ENCODE peak calls at places on chromosomes 12 and 14, in six cellular contexts. T is PC-3, S is body of pancreas, O is GM06990, Y is fibroblast of mammary gland, D is mammary epithelial cell. L is an unnamed sample.

GRCh38 chr12:13428538-13429265 is 232.2 kb downstream of the EMP1 start:
- DNase-seq in S (no peak), Y (peak), O (no peak), D (no peak), T (no peak), L (no peak)

GRCh38 chr12:9636150-9636549 is 28.4 kb upstream of the KLRB1 start:
- DNase-seq in O (no peak), D (no peak), Y (no peak), S (no peak), T (no peak), L (no peak)

GRCh38 chr12:9634177-9634803 is 26.6 kb upstream of the KLRB1 start:
- DNase-seq in O (peak), S (peak), Y (peak), D (peak), T (peak), L (peak)

GRCh38 chr14:32826404-32827082 is 112.1 kb upstream of the NPAS3 start:
- DNase-seq in D (no peak), S (no peak), Y (peak), T (peak), O (no peak), L (no peak)

GRCh38 chr14:80948291-80948690 is 6.8 kb upstream of the CEP128 start:
- DNase-seq in Y (no peak), O (no peak), D (no peak), S (no peak), T (no peak), L (no peak)

GRCh38 chr12:70449074-70449757 is 83.1 kb downstream of the KCNMB4 start:
- DNase-seq in O (no peak), Y (peak), T (peak), D (peak), S (no peak), L (no peak)

GRCh38 chr12:44227601-44228000 is 391.7 kb downstream of the TMEM117 start:
- DNase-seq in S (no peak), T (no peak), D (no peak), O (no peak), Y (peak), L (no peak)

GRCh38 chr14:106606936-106607335 is 1080.6 kb downstream of the TMEM121 start:
- DNase-seq in Y (no peak), T (no peak), O (no peak), D (no peak), S (no peak), L (no peak)

GRCh38 chr12:76901628-76902386 is 23.0 kb upstream of the CSRP2 start:
- DNase-seq in T (no peak), O (no peak), Y (no peak), S (no peak), D (no peak), L (no peak)

GRCh38 chr12:112409906-112410244 is 470 bp upstream of the RPL6 start:
- DNase-seq in O (no peak), Y (no peak), D (no peak), T (no peak), S (no peak), L (no peak)

GRCh38 chr12:112406519-112407488 is 2.6 kb downstream of the RPL6 start:
- DNase-seq in Y (no peak), D (no peak), O (no peak), S (no peak), T (no peak), L (no peak)

GRCh38 chr12:112413846-112414625 is 4.6 kb upstream of the RPL6 start:
- DNase-seq in O (no peak), D (no peak), T (no peak), S (no peak), Y (no peak), L (no peak)

GRCh38 chr12:112409064-112409905 is at the start of gene RPL6:
- DNase-seq in S (peak), O (peak), T (peak), Y (peak), D (peak), L (peak)

DNA sequence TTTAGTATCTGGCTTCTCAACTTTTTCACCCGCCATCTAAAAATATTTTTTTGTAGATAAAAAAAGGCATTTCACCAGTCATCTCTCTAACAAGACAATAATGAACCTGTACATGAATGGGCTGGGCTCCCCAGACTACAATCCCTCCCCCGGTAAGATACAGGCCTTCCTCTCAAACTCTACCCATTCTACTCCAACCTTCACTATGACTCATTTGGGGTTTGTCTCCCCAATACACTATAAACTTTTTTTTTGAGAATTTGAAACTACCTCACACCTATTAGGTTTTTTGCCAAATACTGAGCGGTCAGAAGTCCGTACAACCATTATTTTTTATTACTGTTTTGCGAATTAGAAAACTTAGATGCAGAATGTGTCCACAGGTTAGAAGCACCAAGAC is 784 bp downstream of the RPL6 start:
- DNase-seq in O (no peak), T (no peak), S (no peak), D (peak), Y (no peak), L (no peak)
- TF ChIP-seq CTCF in O (no peak), T (no peak), S (no peak), D (no peak), Y (no peak), L (no peak)

GRCh38 chr14:20657216-20658211 is 16.0 kb upstream of the OR6S1 start:
- DNase-seq in S (no peak), O (no peak), Y (peak), D (peak), T (peak), L (no peak)
- TF ChIP-seq CTCF in S (no peak), O (peak), Y (peak), D (peak), T (peak), L (peak)

GRCh38 chr12:89212339-89212771 is 139.9 kb downstream of the DUSP6 start:
- DNase-seq in O (no peak), T (peak), D (no peak), S (peak), Y (peak), L (no peak)

GRCh38 chr12:89208661-89209096 is 143.6 kb downstream of the DUSP6 start:
- DNase-seq in Y (peak), S (no peak), T (no peak), O (no peak), D (no peak), L (no peak)

GRCh38 chr12:89211456-89211855 is 140.8 kb downstream of the DUSP6 start:
- DNase-seq in S (no peak), O (no peak), Y (peak), T (peak), D (peak), L (no peak)

GRCh38 chr12:89213139-89213538 is 139.2 kb downstream of the DUSP6 start:
- DNase-seq in T (no peak), D (no peak), S (no peak), O (no peak), Y (no peak), L (no peak)

DNA sequence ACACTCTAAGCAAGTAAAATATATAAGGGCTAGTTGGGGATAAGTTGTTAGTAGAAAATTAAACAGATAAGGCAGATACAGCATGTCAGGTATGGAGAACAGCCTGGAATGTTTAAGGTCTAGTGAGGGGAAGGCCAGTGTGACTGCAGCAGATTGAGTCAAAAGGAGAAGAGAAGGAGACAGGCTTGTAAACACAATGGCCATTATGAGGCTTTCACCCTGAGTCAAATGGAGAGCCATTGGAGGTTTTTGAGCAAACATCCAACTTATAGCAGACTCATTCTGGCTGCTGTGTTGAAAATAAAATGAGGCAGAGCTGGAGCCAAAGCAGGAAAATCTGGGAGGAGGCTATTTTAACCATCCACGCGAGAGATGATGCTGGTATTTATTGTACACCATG is 142.0 kb downstream of the DUSP6 start:
- DNase-seq in D (no peak), O (no peak), T (no peak), S (no peak), Y (no peak), L (no peak)
- TF ChIP-seq CTCF in D (no peak), O (no peak), T (no peak), S (no peak), Y (no peak), L (no peak)

DNA sequence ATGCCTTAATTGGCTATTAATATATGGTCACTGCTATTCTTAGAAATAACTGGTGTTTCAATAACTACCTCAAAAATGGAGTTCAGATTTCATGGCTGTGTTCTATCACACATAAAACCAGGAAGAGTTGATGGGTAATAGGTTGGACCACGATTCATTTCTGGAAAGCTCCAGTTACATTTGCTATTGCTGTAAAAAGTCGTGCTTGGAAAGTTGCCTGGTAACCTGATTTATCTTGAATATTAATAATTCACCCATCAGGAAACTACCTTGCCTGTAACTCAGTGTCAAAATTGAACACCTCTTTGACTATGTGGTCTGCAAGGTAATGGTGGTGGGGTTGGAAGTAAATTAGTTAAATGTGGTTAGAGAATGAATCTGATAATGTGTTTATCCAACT is 104.7 kb upstream of the IFNG-AS1 start:
- DNase-seq in S (no peak), D (no peak), O (no peak), T (no peak), Y (no peak), L (no peak)
- TF ChIP-seq CTCF in S (no peak), D (no peak), O (no peak), T (no peak), Y (no peak), L (no peak)

GRCh38 chr12:124682425-124683329 is 115.3 kb upstream of the NCOR2 start:
- DNase-seq in D (no peak), Y (no peak), S (no peak), O (no peak), T (no peak), L (no peak)

GRCh38 chr12:124681779-124682391 is 114.5 kb upstream of the NCOR2 start:
- DNase-seq in S (no peak), T (peak), O (no peak), Y (peak), D (peak), L (no peak)

GRCh38 chr12:124679533-124680371 is 112.3 kb upstream of the NCOR2 start:
- DNase-seq in S (peak), T (peak), D (no peak), O (no peak), Y (no peak), L (no peak)

GRCh38 chr12:124679047-124679446 is 111.6 kb upstream of the NCOR2 start:
- DNase-seq in S (no peak), D (no peak), O (no peak), Y (no peak), T (no peak), L (no peak)

GRCh38 chr12:124680863-124681778 is 113.7 kb upstream of the NCOR2 start:
- DNase-seq in S (no peak), T (peak), D (peak), Y (peak), O (peak), L (peak)
- TF ChIP-seq CTCF in S (no peak), T (peak), D (peak), Y (peak), O (peak), L (peak)

L was measured in GM13977.